ENCODE peak calls at places on chromosomes 4 and X, in six cellular contexts. O is stimulated activated CD8-positive, alpha-beta memory T cell treated with anti-CD3 and anti-CD28 coated beads, Interleukin-7, amount 100 ng/mL, for 24 hours; M is ACHN; T is activated CD4-positive, alpha-beta T cell treated with anti-CD3 and anti-CD28 coated beads, Interleukin-2, amount 50 U/mL, for 1 hour; S is NCI-H1092; A is Caco-2. Z is an unnamed sample.

GRCh38 chrX:129792586-129793291 is 13.0 kb downstream of the SASH3 start:
- DNase-seq in T (no peak), A (no peak), O (no peak), M (no peak), S (no peak), Z (no peak)

GRCh38 chrX:45709381-45709780 is 508.7 kb upstream of the DIPK2B start:
- DNase-seq in T (no peak), M (peak), O (no peak), A (no peak), S (no peak), Z (no peak)

GRCh38 chrX:45598841-45599240 is 398.2 kb upstream of the DIPK2B start:
- DNase-seq in M (no peak), S (no peak), T (no peak), O (no peak), A (no peak), Z (no peak)

GRCh38 chrX:38368774-38369173 is 16.4 kb downstream of the OTC start:
- DNase-seq in T (no peak), M (no peak), O (no peak), A (no peak), S (no peak), Z (no peak)

GRCh38 chrX:44152867-44153266 is 179.7 kb upstream of the NDP start:
- DNase-seq in S (no peak), O (no peak), T (no peak), A (no peak), M (no peak), Z (no peak)

GRCh38 chr4:15670576-15670975 is 11.1 kb upstream of the FAM200B start:
- DNase-seq in M (no peak), A (no peak), O (no peak), S (no peak), T (no peak), Z (no peak)

GRCh38 chr4:139777757-139778156 is 112.1 kb downstream of the MGST2 start:
- DNase-seq in S (no peak), O (no peak), A (no peak), M (no peak), T (no peak), Z (no peak)

GRCh38 chr4:95929448-95930064 is 89.7 kb downstream of the PDHA2 start:
- DNase-seq in A (no peak), S (no peak), M (peak), T (no peak), O (no peak), Z (no peak)

GRCh38 chr4:140163029-140163810 is 9.2 kb upstream of the MAML3 start:
- DNase-seq in S (no peak), M (no peak), O (no peak), T (no peak), A (no peak), Z (no peak)

GRCh38 chr4:74262522-74262921 is 45.7 kb upstream of the EPGN start:
- DNase-seq in S (no peak), T (no peak), M (no peak), O (no peak), A (no peak), Z (no peak)

GRCh38 chr4:110418641-110419040 is 57.3 kb upstream of the ENPEP start:
- DNase-seq in O (no peak), M (no peak), S (no peak), A (no peak), T (no peak), Z (no peak)

GRCh38 chr4:89379541-89380035 is 72.0 kb upstream of the GPRIN3 start:
- DNase-seq in S (peak), M (no peak), T (no peak), A (no peak), O (no peak), Z (no peak)

GRCh38 chr4:97720869-97721432 is 422.3 kb downstream of the STPG2 start:
- DNase-seq in T (no peak), S (no peak), M (peak), A (peak), O (no peak), Z (no peak)

GRCh38 chr4:7159923-7160322 is 32.4 kb upstream of the SORCS2 start:
- DNase-seq in M (no peak), A (peak), S (no peak), T (no peak), O (no peak), Z (no peak)

GRCh38 chr4:16083217-16084191 is at the start of gene PROM1:
- DNase-seq in A (peak), O (no peak), T (no peak), M (no peak), S (peak), Z (peak)

GRCh38 chr4:98950925-98951324 is 22.0 kb upstream of the EIF4E start:
- DNase-seq in T (no peak), O (no peak), M (no peak), S (no peak), A (no peak), Z (no peak)

GRCh38 chr4:114208747-114209146 is 229.3 kb upstream of the ARSJ start:
- DNase-seq in T (no peak), S (no peak), A (no peak), M (no peak), O (no peak), Z (no peak)

GRCh38 chrX:81237516-81237915 is 35.6 kb downstream of the SH3BGRL start:
- DNase-seq in O (no peak), S (no peak), A (no peak), M (no peak), T (no peak), Z (no peak)

GRCh38 chr4:6027392-6027791 is 9.2 kb upstream of the C4orf50 start:
- DNase-seq in T (no peak), S (no peak), A (no peak), O (no peak), M (no peak), Z (no peak)

GRCh38 chr4:67438975-67439374 is 106.3 kb downstream of the CENPC start:
- DNase-seq in T (no peak), O (no peak), A (no peak), S (no peak), M (no peak), Z (no peak)

GRCh38 chr4:110735691-110736090 is 112.8 kb upstream of the PITX2 start:
- DNase-seq in T (no peak), S (no peak), M (no peak), O (no peak), A (no peak), Z (no peak)

GRCh38 chrX:63958134-63958865 is 173.3 kb upstream of the ARHGEF9 start:
- DNase-seq in M (no peak), O (no peak), T (no peak), S (no peak), A (no peak), Z (no peak)

GRCh38 chrX:2714551-2714950 is 23.5 kb downstream of the CD99 start:
- DNase-seq in T (peak), O (no peak), M (no peak), A (no peak), S (no peak), Z (peak)

GRCh38 chr4:17997129-17997528 is 24.4 kb downstream of the LCORL start:
- DNase-seq in T (no peak), M (no peak), O (no peak), S (no peak), A (no peak), Z (no peak)

GRCh38 chr4:29051381-29051965 is 1668.7 kb upstream of the PCDH7 start:
- DNase-seq in A (no peak), S (no peak), T (no peak), M (no peak), O (no peak), Z (no peak)

GRCh38 chrX:129654652-129655546 is at the start of gene APLN:
- DNase-seq in M (peak), A (peak), S (peak), O (no peak), T (no peak), Z (peak)

GRCh38 chrX:73850124-73851013 is 287.4 kb downstream of the CHIC1 start:
- DNase-seq in A (peak), M (peak), S (no peak), O (no peak), T (no peak), Z (no peak)

GRCh38 chr4:184884863-184885262 is 59.1 kb upstream of the ACSL1 start:
- DNase-seq in A (no peak), T (no peak), S (no peak), M (no peak), O (no peak), Z (no peak)

GRCh38 chrX:53435997-53436396 is 1.8 kb upstream of the HSD17B10 start:
- DNase-seq in T (peak), M (peak), A (peak), O (no peak), S (peak), Z (peak)

GRCh38 chr4:81095411-81095810 is 64.9 kb downstream of the BMP3 start:
- DNase-seq in A (no peak), M (no peak), T (no peak), O (no peak), S (no peak), Z (no peak)

GRCh38 chrX:38278682-38279081 is 48.6 kb downstream of the RPGR start:
- DNase-seq in T (no peak), A (no peak), O (no peak), S (no peak), M (no peak), Z (no peak)

GRCh38 chrX:147376601-147377387 is 534.9 kb upstream of the FMR1 start:
- DNase-seq in O (no peak), T (no peak), M (no peak), S (peak), A (no peak), Z (no peak)